ENCODE peak calls at places on chromosomes 5 and 9, in four cellular contexts. One of them, this sample, is unnamed.
A peak's percentile ranks its signal among the peaks of the same experiment; 100 is the strongest.

GRCh38 chr9:14218253-14218652 is 95.7 kb downstream of the NFIB start:
- DNase-seq in stimulated activated CD8-positive, alpha-beta memory T cell treated with anti-CD3 and anti-CD28 coated beads, Interleukin-7, amount 100 ng/mL, for 1 hour: no peak
- DNase-seq in stimulated activated CD4-positive, alpha-beta T cell treated with anti-CD3 and anti-CD28 coated beads, Interleukin-4, amount 100 ng/mL, for 48 hours: no peak
- DNase-seq in left colon: no peak
- DNase-seq in this sample: no peak

GRCh38 chr9:71681104-71681707 is 87.1 kb downstream of the CEMIP2 start:
- DNase-seq in stimulated activated CD8-positive, alpha-beta memory T cell treated with anti-CD3 and anti-CD28 coated beads, Interleukin-7, amount 100 ng/mL, for 1 hour: no peak
- DNase-seq in left colon: no peak
- DNase-seq in stimulated activated CD4-positive, alpha-beta T cell treated with anti-CD3 and anti-CD28 coated beads, Interleukin-4, amount 100 ng/mL, for 48 hours: no peak
- DNase-seq in this sample: no peak

GRCh38 chr5:16384804-16385203 is 80.8 kb downstream of the ZNF622 start:
- DNase-seq in stimulated activated CD8-positive, alpha-beta memory T cell treated with anti-CD3 and anti-CD28 coated beads, Interleukin-7, amount 100 ng/mL, for 1 hour: no peak
- DNase-seq in left colon: no peak
- DNase-seq in stimulated activated CD4-positive, alpha-beta T cell treated with anti-CD3 and anti-CD28 coated beads, Interleukin-4, amount 100 ng/mL, for 48 hours: no peak
- DNase-seq in this sample: no peak

GRCh38 chr9:135226369-135227050 is 139.0 kb downstream of the OLFM1 start:
- DNase-seq in stimulated activated CD4-positive, alpha-beta T cell treated with anti-CD3 and anti-CD28 coated beads, Interleukin-4, amount 100 ng/mL, for 48 hours: no peak
- DNase-seq in stimulated activated CD8-positive, alpha-beta memory T cell treated with anti-CD3 and anti-CD28 coated beads, Interleukin-7, amount 100 ng/mL, for 1 hour: no peak
- DNase-seq in left colon: no peak
- DNase-seq in this sample: no peak

GRCh38 chr9:96138616-96139015 is 163.4 kb downstream of the HSD17B3 start:
- DNase-seq in stimulated activated CD4-positive, alpha-beta T cell treated with anti-CD3 and anti-CD28 coated beads, Interleukin-4, amount 100 ng/mL, for 48 hours: no peak
- DNase-seq in stimulated activated CD8-positive, alpha-beta memory T cell treated with anti-CD3 and anti-CD28 coated beads, Interleukin-7, amount 100 ng/mL, for 1 hour: no peak
- DNase-seq in left colon: no peak
- DNase-seq in this sample: no peak

GRCh38 chr5:68430282-68430681 is 214.7 kb downstream of the PIK3R1 start:
- DNase-seq in stimulated activated CD4-positive, alpha-beta T cell treated with anti-CD3 and anti-CD28 coated beads, Interleukin-4, amount 100 ng/mL, for 48 hours: no peak
- DNase-seq in stimulated activated CD8-positive, alpha-beta memory T cell treated with anti-CD3 and anti-CD28 coated beads, Interleukin-7, amount 100 ng/mL, for 1 hour: no peak
- DNase-seq in left colon: no peak
- DNase-seq in this sample: no peak

GRCh38 chr9:16705121-16705604 is 165.3 kb downstream of the BNC2 start:
- DNase-seq in stimulated activated CD4-positive, alpha-beta T cell treated with anti-CD3 and anti-CD28 coated beads, Interleukin-4, amount 100 ng/mL, for 48 hours: no peak
- DNase-seq in left colon: peak; percentile 35
- DNase-seq in stimulated activated CD8-positive, alpha-beta memory T cell treated with anti-CD3 and anti-CD28 coated beads, Interleukin-7, amount 100 ng/mL, for 1 hour: no peak
- DNase-seq in this sample: no peak

GRCh38 chr9:35526087-35526801 is 36.3 kb downstream of the RUSC2 start:
- DNase-seq in stimulated activated CD8-positive, alpha-beta memory T cell treated with anti-CD3 and anti-CD28 coated beads, Interleukin-7, amount 100 ng/mL, for 1 hour: no peak
- DNase-seq in left colon: no peak
- DNase-seq in stimulated activated CD4-positive, alpha-beta T cell treated with anti-CD3 and anti-CD28 coated beads, Interleukin-4, amount 100 ng/mL, for 48 hours: no peak
- DNase-seq in this sample: no peak

GRCh38 chr5:85823462-85824426 is 794.0 kb upstream of the COX7C start:
- DNase-seq in stimulated activated CD4-positive, alpha-beta T cell treated with anti-CD3 and anti-CD28 coated beads, Interleukin-4, amount 100 ng/mL, for 48 hours: no peak
- DNase-seq in stimulated activated CD8-positive, alpha-beta memory T cell treated with anti-CD3 and anti-CD28 coated beads, Interleukin-7, amount 100 ng/mL, for 1 hour: no peak
- DNase-seq in left colon: no peak
- DNase-seq in this sample: no peak

GRCh38 chr9:22084336-22085035 is 75.4 kb upstream of the CDKN2B start:
- DNase-seq in stimulated activated CD4-positive, alpha-beta T cell treated with anti-CD3 and anti-CD28 coated beads, Interleukin-4, amount 100 ng/mL, for 48 hours: no peak
- DNase-seq in stimulated activated CD8-positive, alpha-beta memory T cell treated with anti-CD3 and anti-CD28 coated beads, Interleukin-7, amount 100 ng/mL, for 1 hour: no peak
- DNase-seq in left colon: no peak
- DNase-seq in this sample: no peak

GRCh38 chr5:71586052-71586940 is 844 bp upstream of the MCCC2 start:
- DNase-seq in left colon: no peak
- DNase-seq in stimulated activated CD4-positive, alpha-beta T cell treated with anti-CD3 and anti-CD28 coated beads, Interleukin-4, amount 100 ng/mL, for 48 hours: no peak
- DNase-seq in stimulated activated CD8-positive, alpha-beta memory T cell treated with anti-CD3 and anti-CD28 coated beads, Interleukin-7, amount 100 ng/mL, for 1 hour: no peak
- DNase-seq in this sample: peak; percentile 72

GRCh38 chr5:150508021-150508640 is at the start of gene NDST1:
- DNase-seq in stimulated activated CD4-positive, alpha-beta T cell treated with anti-CD3 and anti-CD28 coated beads, Interleukin-4, amount 100 ng/mL, for 48 hours: no peak
- DNase-seq in stimulated activated CD8-positive, alpha-beta memory T cell treated with anti-CD3 and anti-CD28 coated beads, Interleukin-7, amount 100 ng/mL, for 1 hour: no peak
- DNase-seq in left colon: peak; percentile 44
- DNase-seq in this sample: no peak

GRCh38 chr9:38319496-38320173 is 72.9 kb upstream of the ALDH1B1 start:
- DNase-seq in stimulated activated CD8-positive, alpha-beta memory T cell treated with anti-CD3 and anti-CD28 coated beads, Interleukin-7, amount 100 ng/mL, for 1 hour: no peak
- DNase-seq in left colon: no peak
- DNase-seq in stimulated activated CD4-positive, alpha-beta T cell treated with anti-CD3 and anti-CD28 coated beads, Interleukin-4, amount 100 ng/mL, for 48 hours: no peak
- DNase-seq in this sample: no peak

GRCh38 chr9:129383005-129383414 is 204.9 kb upstream of the IER5L start:
- DNase-seq in stimulated activated CD8-positive, alpha-beta memory T cell treated with anti-CD3 and anti-CD28 coated beads, Interleukin-7, amount 100 ng/mL, for 1 hour: no peak
- DNase-seq in left colon: peak; percentile 85
- DNase-seq in stimulated activated CD4-positive, alpha-beta T cell treated with anti-CD3 and anti-CD28 coated beads, Interleukin-4, amount 100 ng/mL, for 48 hours: no peak
- DNase-seq in this sample: no peak